ENCODE peak calls at places on chromosomes 13 and 19, in eight cellular contexts. V is frontal cortex; U is HT-29; A is stimulated activated CD4-positive, alpha-beta T cell treated with anti-CD3 and anti-CD28 coated beads, Interleukin-2, amount 100 ng/mL, for 48 hours; D is CD4-positive, CD25-positive, alpha-beta regulatory T cell; N is astrocyte of the spinal cord; M is NCI-H510A treated with DMSO at 0.1 percent for 48 hours; Z is stimulated activated CD8-positive, alpha-beta memory T cell treated with anti-CD3 and anti-CD28 coated beads, Interleukin-7, amount 100 ng/mL, for 1 hour. Q is an unnamed sample.

GRCh38 chr13:38264363-38265134 is 85.1 kb upstream of the UFM1 start:
- DNase-seq in V (no peak), U (no peak), A (no peak), D (no peak), N (no peak), M (no peak), Z (no peak), Q (no peak)

GRCh38 chr13:97344250-97345175 is 89.5 kb upstream of the RAP2A start:
- DNase-seq in V (peak; percentile 41), U (peak; percentile 93), A (peak; percentile 30), D (peak; percentile 7), N (peak; percentile 63), M (peak; percentile 53), Z (peak; percentile 12), Q (peak; percentile 21)

GRCh38 chr13:33352023-33352422 is 66.5 kb upstream of the STARD13 start:
- DNase-seq in V (no peak), U (no peak), A (no peak), D (no peak), N (no peak), M (peak; percentile 3), Z (no peak), Q (peak; percentile 48)

GRCh38 chr19:1655131-1655981 is 2.9 kb upstream of the TCF3 start:
- DNase-seq in V (no peak), U (peak; percentile 69), A (no peak), D (no peak), N (no peak), M (no peak), Z (no peak), Q (no peak)

GRCh38 chr19:35315883-35316282 is 13.1 kb upstream of the CD22 start:
- DNase-seq in V (no peak), U (no peak), A (no peak), D (no peak), N (no peak), M (no peak), Z (no peak), Q (no peak)

GRCh38 chr19:39405930-39406655 is 554 bp upstream of the ZFP36 start:
- DNase-seq in V (no peak), U (no peak), A (peak; percentile 71), D (peak; percentile 80), N (no peak), M (peak; percentile 50), Z (peak; percentile 79), Q (no peak)

GRCh38 chr13:110036060-110036459 is 249.7 kb upstream of the IRS2 start:
- DNase-seq in V (no peak), U (no peak), A (no peak), D (no peak), N (no peak), M (no peak), Z (no peak), Q (no peak)

GRCh38 chr13:104043184-104043583 is 977.0 kb upstream of the SLC10A2 start:
- DNase-seq in V (no peak), U (no peak), A (no peak), D (no peak), N (peak; percentile 6), M (peak; percentile 15), Z (no peak), Q (no peak)